ENCODE peak calls at places on chromosomes 5 and 9, in eight cellular contexts. E is kidney; J is CD8-positive, alpha-beta T cell; O is tibial artery; A is heart right ventricle; N is adrenal gland; C is CD4-positive, alpha-beta T cell; M is cardiac fibroblast. H is an unnamed sample.

GRCh38 chr5:3025392-3025791 is 273.9 kb upstream of the IRX2 start:
- DNase-seq in E (no peak), J (no peak), O (no peak), A (no peak), N (no peak), C (no peak), M (no peak), H (no peak)

GRCh38 chr5:103148213-103148612 is 28.1 kb downstream of the PPIP5K2 start:
- DNase-seq in E (no peak), J (no peak), O (no peak), A (no peak), N (no peak), C (no peak), M (no peak), H (no peak)

GRCh38 chr9:3758816-3759576 is 233.2 kb upstream of the RFX3 start:
- DNase-seq in E (no peak), J (no peak), O (no peak), A (no peak), N (no peak), C (no peak), M (peak; percentile 12), H (no peak)

GRCh38 chr9:137411670-137412380 is 11.1 kb downstream of the EXD3 start:
- DNase-seq in E (peak; percentile 96), J (peak; percentile 43), O (peak; percentile 58), A (peak; percentile 89), N (peak; percentile 80), C (no peak), M (peak; percentile 95), H (no peak)

GRCh38 chr9:130111805-130112204 is 58.1 kb downstream of the GPR107 start:
- DNase-seq in E (peak; percentile 36), J (no peak), O (no peak), A (no peak), N (no peak), C (no peak), M (no peak), H (no peak)

GRCh38 chr5:18314192-18314778 is 680.0 kb downstream of the TAF11L14 start:
- DNase-seq in E (no peak), J (no peak), O (no peak), A (no peak), N (no peak), C (no peak), M (peak; percentile 42), H (no peak)

GRCh38 chr5:133612021-133612860 is at the start of gene FSTL4:
- DNase-seq in E (peak; percentile 69), J (no peak), O (no peak), A (no peak), N (peak; percentile 67), C (no peak), M (no peak), H (peak; percentile 57)

GRCh38 chr5:31492824-31493223 is 39.1 kb downstream of the DROSHA start:
- DNase-seq in E (no peak), J (no peak), O (no peak), A (no peak), N (no peak), C (no peak), M (peak; percentile 17), H (no peak)

GRCh38 chr5:50745221-50745620 is 78.8 kb downstream of the PARP8 start:
- DNase-seq in E (no peak), J (no peak), O (no peak), A (no peak), N (no peak), C (no peak), M (no peak), H (no peak)

GRCh38 chr5:116370886-116371285 is 203.7 kb downstream of the SEMA6A start:
- DNase-seq in E (no peak), J (no peak), O (no peak), A (no peak), N (no peak), C (no peak), M (peak; percentile 58), H (no peak)

GRCh38 chr5:133610489-133611356 is 1.6 kb downstream of the FSTL4 start:
- DNase-seq in E (peak; percentile 84), J (peak; percentile 18), O (peak; percentile 34), A (peak; percentile 45), N (peak; percentile 74), C (peak; percentile 21), M (peak; percentile 28), H (peak; percentile 70)

GRCh38 chr5:11941566-11941965 is 37.3 kb upstream of the CTNND2 start:
- DNase-seq in E (no peak), J (no peak), O (no peak), A (no peak), N (no peak), C (no peak), M (no peak), H (no peak)

GRCh38 chr5:168168978-168169696 is 122.3 kb upstream of the WWC1 start:
- DNase-seq in E (no peak), J (no peak), O (no peak), A (no peak), N (no peak), C (no peak), M (no peak), H (no peak)

GRCh38 chr9:126915281-126915816 is 767 bp downstream of the RALGPS1 start:
- DNase-seq in E (peak; percentile 92), J (peak; percentile 29), O (no peak), A (no peak), N (peak; percentile 45), C (peak; percentile 44), M (no peak), H (peak; percentile 82)

GRCh38 chr9:33320568-33321261 is 30.4 kb downstream of the NFX1 start:
- DNase-seq in E (no peak), J (no peak), O (peak; percentile 46), A (no peak), N (no peak), C (no peak), M (peak; percentile 94), H (no peak)

GRCh38 chr5:64666058-64666457 is 24.2 kb upstream of the SHISAL2B start:
- DNase-seq in E (no peak), J (no peak), O (no peak), A (no peak), N (no peak), C (no peak), M (peak; percentile 85), H (no peak)

GRCh38 chr5:79666758-79667157 is 22.9 kb upstream of the CMYA5 start:
- DNase-seq in E (no peak), J (no peak), O (no peak), A (no peak), N (no peak), C (no peak), M (no peak), H (no peak)

GRCh38 chr9:29691758-29692407 is 2118.6 kb upstream of the C9orf72 start:
- DNase-seq in E (no peak), J (no peak), O (no peak), A (no peak), N (no peak), C (no peak), M (peak; percentile 57), H (no peak)

GRCh38 chr9:110668528-110669167 is at the start of gene MUSK:
- DNase-seq in E (no peak), J (no peak), O (no peak), A (no peak), N (no peak), C (no peak), M (no peak), H (no peak)

GRCh38 chr9:16515207-16515606 is 355.3 kb downstream of the BNC2 start:
- DNase-seq in E (no peak), J (no peak), O (no peak), A (no peak), N (no peak), C (no peak), M (peak; percentile 15), H (no peak)

GRCh38 chr5:73031839-73032238 is 76.0 kb downstream of the FCHO2 start:
- DNase-seq in E (no peak), J (no peak), O (no peak), A (peak; percentile 8), N (no peak), C (no peak), M (peak; percentile 73), H (no peak)

GRCh38 chr5:36491860-36492259 is 114.5 kb upstream of the SLC1A3 start:
- DNase-seq in E (no peak), J (no peak), O (peak; percentile 27), A (no peak), N (no peak), C (no peak), M (no peak), H (no peak)

GRCh38 chr9:21585756-21586752 is 103.9 kb upstream of the IFNE start:
- DNase-seq in E (no peak), J (no peak), O (no peak), A (no peak), N (no peak), C (no peak), M (peak; percentile 44), H (no peak)
- TF ChIP-seq CTCF in E (no peak), J (no peak), O (no peak), A (no peak), N (no peak), C (no peak), M (peak; percentile 36), H (no peak)

DNA sequence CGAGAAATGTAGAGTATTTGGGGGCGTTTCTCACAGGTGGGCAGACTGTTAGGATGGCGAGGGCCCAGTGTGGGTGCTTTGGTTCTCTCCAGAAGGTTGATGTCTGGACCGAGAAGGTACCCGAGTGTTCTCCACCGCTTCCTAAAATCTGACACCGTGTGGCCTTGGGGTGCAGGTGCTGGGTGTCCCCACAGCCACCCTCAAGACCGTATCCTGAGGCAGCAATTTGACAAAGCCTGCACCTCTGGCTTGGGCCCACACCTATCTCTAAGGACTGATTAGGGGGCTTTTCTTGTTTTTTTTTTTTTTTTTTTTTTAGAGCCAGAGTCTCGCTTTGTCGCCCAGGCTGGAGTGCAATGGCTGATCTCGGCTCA is 1.3 kb downstream of the PPP1R26 start:
- DNase-seq in E (no peak), J (no peak), O (no peak), A (no peak), N (no peak), C (no peak), M (no peak), H (no peak)
- TF ChIP-seq CTCF in E (no peak), J (no peak), O (no peak), A (no peak), N (no peak), C (no peak), M (no peak), H (no peak)

DNA sequence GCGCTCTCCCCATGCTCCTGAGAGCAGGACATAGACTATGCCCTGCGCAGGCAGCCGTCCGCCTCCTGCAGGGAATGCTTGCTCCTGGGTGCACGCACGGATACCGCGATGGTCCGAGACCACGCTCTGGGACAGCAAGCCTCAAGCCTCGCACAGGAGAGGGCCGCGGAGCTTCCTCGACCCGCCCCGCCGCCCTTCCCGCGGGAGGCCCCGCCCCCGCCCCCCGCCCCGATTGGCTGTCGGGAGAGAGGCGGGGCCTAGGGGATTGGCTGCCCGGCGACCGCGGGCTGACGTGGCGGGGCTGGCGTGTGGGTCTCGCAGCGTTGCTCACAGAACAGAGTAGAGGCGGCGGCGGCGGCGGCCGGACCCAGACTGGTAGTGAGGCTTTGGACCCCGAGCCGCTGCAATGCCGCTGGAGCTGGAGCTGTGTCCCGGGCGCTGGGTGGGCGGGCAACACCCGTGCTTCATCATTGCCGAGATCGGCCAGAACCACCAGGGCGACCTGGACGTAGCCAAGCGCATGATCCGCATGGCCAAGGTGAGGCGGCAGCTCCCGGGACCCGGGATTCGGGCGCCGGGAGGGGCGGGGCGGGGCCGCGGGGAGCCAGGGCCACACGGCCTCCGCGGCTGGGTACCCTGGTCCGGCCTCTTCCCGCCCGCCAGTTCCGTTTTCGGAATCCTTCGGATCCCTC is at the start of gene NANS:
- DNase-seq in E (peak; percentile 98), J (peak; percentile 90), O (peak; percentile 89), A (peak; percentile 92), N (peak; percentile 94), C (peak; percentile 88), M (peak; percentile 96), H (peak; percentile 87)
- TF ChIP-seq CTCF in E (no peak), J (no peak), O (no peak), A (no peak), N (no peak), C (no peak), M (no peak), H (no peak)

GRCh38 chr5:75331095-75332090 is 5.6 kb upstream of the HMGCR start:
- DNase-seq in E (no peak), J (no peak), O (no peak), A (no peak), N (no peak), C (no peak), M (no peak), H (no peak)
- TF ChIP-seq CTCF in E (no peak), J (no peak), O (no peak), A (no peak), N (no peak), C (no peak), M (no peak), H (peak; percentile 30)

H was measured in progenitor cell of endocrine pancreas.